ENCODE peak calls at places on chromosomes 11 and 22, in eight cellular contexts. One of them, this sample, is unnamed.

GRCh38 chr11:69588270-69588669 is 52.7 kb upstream of the CCND1 start:
- DNase-seq in A549: peak; percentile 45
- DNase-seq in sigmoid colon: no peak
- DNase-seq in ovary: no peak
- DNase-seq in SK-N-SH: no peak
- DNase-seq in K562: no peak
- DNase-seq in stomach: no peak
- DNase-seq in esophagus muscularis mucosa: no peak
- DNase-seq in this sample: no peak

GRCh38 chr11:4072668-4073285 is 21.8 kb upstream of the RRM1 start:
- DNase-seq in K562: peak; percentile 72
- DNase-seq in sigmoid colon: peak; percentile 83
- DNase-seq in A549: peak; percentile 67
- DNase-seq in esophagus muscularis mucosa: no peak
- DNase-seq in SK-N-SH: peak; percentile 70
- DNase-seq in ovary: peak; percentile 64
- DNase-seq in stomach: peak; percentile 58
- DNase-seq in this sample: no peak

GRCh38 chr22:19889951-19890350 is 35.3 kb upstream of the GNB1L start:
- DNase-seq in ovary: no peak
- DNase-seq in sigmoid colon: no peak
- DNase-seq in SK-N-SH: no peak
- DNase-seq in K562: no peak
- DNase-seq in A549: no peak
- DNase-seq in esophagus muscularis mucosa: no peak
- DNase-seq in stomach: no peak
- DNase-seq in this sample: peak; percentile 55

GRCh38 chr11:133669371-133670046 is 137.2 kb upstream of the OPCML start:
- DNase-seq in sigmoid colon: no peak
- DNase-seq in SK-N-SH: no peak
- DNase-seq in ovary: no peak
- DNase-seq in stomach: no peak
- DNase-seq in K562: no peak
- DNase-seq in A549: no peak
- DNase-seq in esophagus muscularis mucosa: peak; percentile 74
- DNase-seq in this sample: no peak

GRCh38 chr11:9265211-9266131 is at the start of gene DENND5A:
- DNase-seq in sigmoid colon: peak; percentile 94
- DNase-seq in SK-N-SH: peak; percentile 100
- DNase-seq in ovary: peak; percentile 89
- DNase-seq in esophagus muscularis mucosa: peak; percentile 94
- DNase-seq in K562: peak; percentile 100
- DNase-seq in stomach: peak; percentile 82
- DNase-seq in A549: peak; percentile 98
- DNase-seq in this sample: peak; percentile 89

GRCh38 chr11:107043242-107043991 is 25.1 kb upstream of the GUCY1A2 start:
- DNase-seq in A549: no peak
- DNase-seq in ovary: no peak
- DNase-seq in esophagus muscularis mucosa: no peak
- DNase-seq in SK-N-SH: no peak
- DNase-seq in K562: no peak
- DNase-seq in stomach: no peak
- DNase-seq in sigmoid colon: no peak
- DNase-seq in this sample: no peak

GRCh38 chr11:46676436-46677158 is 23.8 kb downstream of the ARHGAP1 start:
- DNase-seq in A549: no peak
- DNase-seq in ovary: no peak
- DNase-seq in sigmoid colon: no peak
- DNase-seq in K562: no peak
- DNase-seq in stomach: no peak
- DNase-seq in SK-N-SH: no peak
- DNase-seq in esophagus muscularis mucosa: no peak
- DNase-seq in this sample: no peak

GRCh38 chr11:32602657-32603410 is 19.2 kb downstream of the EIF3M start:
- DNase-seq in stomach: no peak
- DNase-seq in sigmoid colon: no peak
- DNase-seq in esophagus muscularis mucosa: no peak
- DNase-seq in A549: no peak
- DNase-seq in K562: no peak
- DNase-seq in SK-N-SH: no peak
- DNase-seq in ovary: no peak
- DNase-seq in this sample: no peak

GRCh38 chr22:46764140-46764680 is 1.8 kb downstream of the TBC1D22A start:
- DNase-seq in K562: no peak
- DNase-seq in SK-N-SH: no peak
- DNase-seq in stomach: no peak
- DNase-seq in ovary: no peak
- DNase-seq in esophagus muscularis mucosa: no peak
- DNase-seq in sigmoid colon: no peak
- DNase-seq in A549: no peak
- DNase-seq in this sample: no peak

GRCh38 chr11:76752321-76753175 is 30.6 kb upstream of the TSKU start:
- DNase-seq in K562: peak; percentile 46
- DNase-seq in SK-N-SH: peak; percentile 31
- DNase-seq in esophagus muscularis mucosa: peak; percentile 93
- DNase-seq in sigmoid colon: peak; percentile 92
- DNase-seq in stomach: peak; percentile 71
- DNase-seq in ovary: peak; percentile 95
- DNase-seq in A549: no peak
- DNase-seq in this sample: peak; percentile 95

GRCh38 chr11:2580444-2581050 is 119.2 kb downstream of the KCNQ1OT1 start:
- DNase-seq in esophagus muscularis mucosa: no peak
- DNase-seq in A549: no peak
- DNase-seq in stomach: peak; percentile 18
- DNase-seq in SK-N-SH: peak; percentile 30
- DNase-seq in K562: no peak
- DNase-seq in ovary: peak; percentile 15
- DNase-seq in sigmoid colon: peak; percentile 64
- DNase-seq in this sample: peak; percentile 78

GRCh38 chr11:126339866-126340434 is 15.5 kb upstream of the ST3GAL4 start:
- DNase-seq in A549: no peak
- DNase-seq in K562: no peak
- DNase-seq in esophagus muscularis mucosa: no peak
- DNase-seq in sigmoid colon: peak; percentile 88
- DNase-seq in stomach: peak; percentile 66
- DNase-seq in ovary: peak; percentile 72
- DNase-seq in SK-N-SH: no peak
- DNase-seq in this sample: no peak

GRCh38 chr11:126340960-126341709 is 14.4 kb upstream of the ST3GAL4 start:
- DNase-seq in SK-N-SH: no peak
- DNase-seq in stomach: no peak
- DNase-seq in A549: no peak
- DNase-seq in sigmoid colon: no peak
- DNase-seq in ovary: no peak
- DNase-seq in K562: no peak
- DNase-seq in esophagus muscularis mucosa: no peak
- DNase-seq in this sample: peak; percentile 65

GRCh38 chr11:126339073-126339865 is 16.2 kb upstream of the ST3GAL4 start:
- DNase-seq in ovary: no peak
- DNase-seq in sigmoid colon: peak; percentile 50
- DNase-seq in SK-N-SH: no peak
- DNase-seq in A549: no peak
- DNase-seq in stomach: no peak
- DNase-seq in esophagus muscularis mucosa: no peak
- DNase-seq in K562: no peak
- DNase-seq in this sample: peak; percentile 62

GRCh38 chr11:126343051-126343450 is 12.4 kb upstream of the ST3GAL4 start:
- DNase-seq in sigmoid colon: no peak
- DNase-seq in ovary: peak; percentile 29
- DNase-seq in stomach: no peak
- DNase-seq in A549: no peak
- DNase-seq in SK-N-SH: no peak
- DNase-seq in esophagus muscularis mucosa: no peak
- DNase-seq in K562: no peak
- DNase-seq in this sample: no peak

DNA sequence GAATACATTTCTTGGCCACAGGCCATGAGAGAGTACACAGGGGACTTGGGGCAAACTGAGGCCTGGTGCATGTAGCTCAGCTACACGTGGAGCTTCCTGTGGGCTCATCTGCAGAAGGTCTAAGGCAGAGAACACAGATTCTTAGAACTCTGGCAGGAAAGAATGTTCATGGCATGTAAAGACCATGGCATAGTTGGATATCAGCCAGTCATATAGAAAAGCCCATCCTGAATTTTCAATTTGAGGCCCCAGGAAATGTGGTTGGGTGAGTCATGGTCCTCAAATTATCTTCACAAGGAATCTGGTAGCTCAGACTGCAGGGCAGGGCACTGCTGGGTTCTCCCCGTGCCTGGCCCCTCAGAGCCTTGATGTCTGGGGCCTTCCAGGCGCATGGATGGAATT is 13.7 kb upstream of the ST3GAL4 start:
- DNase-seq in stomach: no peak
- DNase-seq in ovary: no peak
- DNase-seq in sigmoid colon: no peak
- DNase-seq in esophagus muscularis mucosa: no peak
- DNase-seq in K562: no peak
- DNase-seq in SK-N-SH: no peak
- DNase-seq in A549: no peak
- DNase-seq in this sample: no peak
- H3K4me1 ChIP-seq in stomach: peaks cover 23% of the 10 kb centered on the region
- H3K4me1 ChIP-seq in ovary: peaks cover 21% of the 10 kb centered on the region
- H3K4me1 ChIP-seq in sigmoid colon: peaks cover 12% of the 10 kb centered on the region
- H3K4me1 ChIP-seq in esophagus muscularis mucosa: peaks cover 40% of the 10 kb centered on the region
- H3K4me1 ChIP-seq in K562: peaks cover 48% of the 10 kb centered on the region
- H3K4me1 ChIP-seq in SK-N-SH: peaks cover 28% of the 10 kb centered on the region
- H3K4me1 ChIP-seq in A549: peaks cover 45% of the 10 kb centered on the region
- H3K4me1 ChIP-seq in this sample: peaks cover 28% of the 10 kb centered on the region

GRCh38 chr11:117934526-117935307 is 5.5 kb upstream of the TMPRSS13 start:
- DNase-seq in sigmoid colon: peak; percentile 35
- DNase-seq in stomach: peak; percentile 17
- DNase-seq in SK-N-SH: no peak
- DNase-seq in ovary: no peak
- DNase-seq in K562: no peak
- DNase-seq in esophagus muscularis mucosa: no peak
- DNase-seq in A549: no peak
- DNase-seq in this sample: peak; percentile 63
- TF ChIP-seq EP300 in sigmoid colon: no peak
- TF ChIP-seq EP300 in stomach: no peak
- TF ChIP-seq EP300 in SK-N-SH: no peak
- TF ChIP-seq EP300 in ovary: no peak
- TF ChIP-seq EP300 in K562: no peak
- TF ChIP-seq EP300 in esophagus muscularis mucosa: no peak
- TF ChIP-seq EP300 in A549: no peak
- TF ChIP-seq EP300 in this sample: no peak

DNA sequence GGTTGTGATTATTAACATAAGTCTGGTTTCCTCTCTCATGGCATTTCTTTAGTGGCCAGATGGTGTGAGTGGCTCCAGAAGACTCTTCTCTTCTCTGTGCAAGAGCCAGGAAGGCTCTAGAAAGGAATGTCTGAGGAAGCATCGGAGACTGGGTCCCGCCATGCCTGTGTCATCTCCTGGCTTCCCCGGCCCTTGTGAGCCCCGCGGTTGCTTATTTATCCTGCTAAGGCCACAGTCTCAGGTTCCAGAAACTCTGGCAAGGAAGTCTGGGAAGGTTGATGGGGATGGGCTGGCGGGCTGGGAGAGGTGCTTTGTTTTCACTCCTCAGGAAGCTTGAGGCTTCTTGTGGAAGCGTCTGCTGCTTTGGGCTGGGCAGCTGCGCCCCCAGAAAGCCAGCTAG is 18.9 kb downstream of the BCR start:
- DNase-seq in esophagus muscularis mucosa: no peak
- DNase-seq in A549: no peak
- DNase-seq in K562: peak; percentile 69
- DNase-seq in sigmoid colon: no peak
- DNase-seq in stomach: no peak
- DNase-seq in SK-N-SH: no peak
- DNase-seq in ovary: no peak
- DNase-seq in this sample: no peak
- H3K4me1 ChIP-seq in esophagus muscularis mucosa: peaks cover 27% of the 10 kb centered on the region
- H3K4me1 ChIP-seq in A549: no peaks in the 10 kb centered on the region
- H3K4me1 ChIP-seq in K562: peaks cover 12% of the 10 kb centered on the region
- H3K4me1 ChIP-seq in sigmoid colon: peaks cover 14% of the 10 kb centered on the region
- H3K4me1 ChIP-seq in stomach: peaks cover 16% of the 10 kb centered on the region
- H3K4me1 ChIP-seq in SK-N-SH: peaks cover 16% of the 10 kb centered on the region
- H3K4me1 ChIP-seq in ovary: peaks cover 1% of the 10 kb centered on the region
- H3K4me1 ChIP-seq in this sample: peaks cover 13% of the 10 kb centered on the region

DNA sequence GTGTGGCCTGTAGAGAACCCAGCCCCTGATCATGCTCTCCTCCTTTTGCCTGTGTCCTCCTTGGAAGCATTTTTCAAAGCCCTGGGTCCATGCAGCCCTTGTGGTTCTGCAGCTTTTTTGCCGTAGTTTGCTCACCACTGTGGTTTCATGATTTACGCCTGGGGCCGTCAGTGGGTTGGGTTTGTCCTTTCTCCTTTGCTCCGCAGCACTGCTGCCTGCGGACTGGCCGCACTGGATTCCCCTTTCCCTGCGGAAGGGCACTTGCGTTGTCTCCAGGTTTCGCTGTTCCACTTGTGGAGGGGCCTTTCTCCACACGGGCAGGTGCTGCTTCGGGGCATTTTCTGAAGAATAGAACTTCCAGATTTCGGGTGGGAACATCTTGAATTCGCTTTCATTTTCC is 1260.9 kb downstream of the BRD1 start:
- DNase-seq in K562: no peak
- DNase-seq in ovary: no peak
- DNase-seq in SK-N-SH: no peak
- DNase-seq in sigmoid colon: no peak
- DNase-seq in esophagus muscularis mucosa: no peak
- DNase-seq in A549: no peak
- DNase-seq in stomach: no peak
- DNase-seq in this sample: no peak
- TF ChIP-seq EP300 in K562: no peak
- TF ChIP-seq EP300 in ovary: no peak
- TF ChIP-seq EP300 in SK-N-SH: no peak
- TF ChIP-seq EP300 in sigmoid colon: no peak
- TF ChIP-seq EP300 in esophagus muscularis mucosa: no peak
- TF ChIP-seq EP300 in A549: no peak
- TF ChIP-seq EP300 in stomach: no peak
- TF ChIP-seq EP300 in this sample: no peak

GRCh38 chr11:86704710-86705109 is 32.3 kb upstream of the ME3 start:
- DNase-seq in SK-N-SH: no peak
- DNase-seq in stomach: no peak
- DNase-seq in K562: no peak
- DNase-seq in sigmoid colon: no peak
- DNase-seq in ovary: no peak
- DNase-seq in esophagus muscularis mucosa: no peak
- DNase-seq in A549: no peak
- DNase-seq in this sample: no peak
- H3K4me1 ChIP-seq in SK-N-SH: no peaks in the 10 kb centered on the region
- H3K4me1 ChIP-seq in stomach: peaks cover 8% of the 10 kb centered on the region
- H3K4me1 ChIP-seq in K562: peaks cover 7% of the 10 kb centered on the region
- H3K4me1 ChIP-seq in sigmoid colon: peaks cover 68% of the 10 kb centered on the region
- H3K4me1 ChIP-seq in ovary: peaks cover 12% of the 10 kb centered on the region
- H3K4me1 ChIP-seq in esophagus muscularis mucosa: peaks cover 15% of the 10 kb centered on the region
- H3K4me1 ChIP-seq in A549: peaks cover 21% of the 10 kb centered on the region
- H3K4me1 ChIP-seq in this sample: no peaks in the 10 kb centered on the region

This sample was measured in suprapubic skin.